ENCODE peak calls at places on chromosome 6, in six cellular contexts. Z, J, T, I, Q and L are unnamed samples. For H3K4me1, the result is how much of the 10 kb centered on the place peaks cover.

GRCh38 chr6:131766631-131767030 is 41.2 kb upstream of the ENPP1 start:
- DNase-seq in Z (no peak), J (no peak), T (no peak), I (no peak), Q (no peak), L (no peak)

GRCh38 chr6:24522090-24522820 is 27.5 kb downstream of the ALDH5A1 start:
- DNase-seq in Z (no peak), J (no peak), T (no peak), I (no peak), Q (no peak), L (no peak)

GRCh38 chr6:71238351-71238750 is 50.3 kb upstream of the OGFRL1 start:
- DNase-seq in Z (no peak), J (no peak), T (no peak), I (no peak), Q (no peak), L (no peak)

GRCh38 chr6:44943541-44943940 is 384.6 kb upstream of the RUNX2 start:
- DNase-seq in Z (no peak), J (no peak), T (no peak), I (no peak), Q (no peak), L (no peak)

GRCh38 chr6:168120390-168121307 is 41.6 kb upstream of the FRMD1 start:
- DNase-seq in Z (no peak), J (no peak), T (peak), I (no peak), Q (no peak), L (no peak)

GRCh38 chr6:144797881-144798589 is 512.9 kb downstream of the UTRN start:
- DNase-seq in Z (no peak), J (no peak), T (no peak), I (no peak), Q (peak), L (no peak)

GRCh38 chr6:21769405-21769851 is 175.9 kb downstream of the SOX4 start:
- DNase-seq in Z (peak), J (no peak), T (peak), I (no peak), Q (no peak), L (peak)

GRCh38 chr6:138036111-138036510 is 71.1 kb downstream of the PERP start:
- DNase-seq in Z (no peak), J (no peak), T (peak), I (no peak), Q (no peak), L (no peak)

GRCh38 chr6:133764011-133764812 is 124.7 kb upstream of the TCF21 start:
- DNase-seq in Z (no peak), J (no peak), T (no peak), I (no peak), Q (no peak), L (no peak)

GRCh38 chr6:28225056-28225834 is at the start of gene ZSCAN9:
- DNase-seq in Z (peak), J (peak), T (peak), I (peak), Q (peak), L (peak)

GRCh38 chr6:129598244-129599187 is 111.5 kb downstream of the ARHGAP18 start:
- DNase-seq in Z (no peak), J (no peak), T (no peak), I (no peak), Q (peak), L (peak)

GRCh38 chr6:170291271-170292110 is 613 bp upstream of the DLL1 start:
- DNase-seq in Z (no peak), J (peak), T (peak), I (peak), Q (no peak), L (no peak)

GRCh38 chr6:101401792-101402617 is 8.5 kb downstream of the GRIK2 start:
- DNase-seq in Z (no peak), J (no peak), T (peak), I (no peak), Q (no peak), L (peak)

GRCh38 chr6:30742316-30743098 is at the start of gene FLOT1:
- DNase-seq in Z (peak), J (peak), T (peak), I (peak), Q (peak), L (peak)

GRCh38 chr6:30740540-30740870 is 2.0 kb downstream of the FLOT1 start:
- DNase-seq in Z (no peak), J (no peak), T (no peak), I (no peak), Q (no peak), L (no peak)

GRCh38 chr6:30740993-30741784 is 1.3 kb downstream of the FLOT1 start:
- DNase-seq in Z (no peak), J (no peak), T (no peak), I (no peak), Q (no peak), L (no peak)

GRCh38 chr6:30743099-30744053 is 889 bp upstream of the FLOT1 start:
- DNase-seq in Z (no peak), J (no peak), T (no peak), I (peak), Q (no peak), L (no peak)

DNA sequence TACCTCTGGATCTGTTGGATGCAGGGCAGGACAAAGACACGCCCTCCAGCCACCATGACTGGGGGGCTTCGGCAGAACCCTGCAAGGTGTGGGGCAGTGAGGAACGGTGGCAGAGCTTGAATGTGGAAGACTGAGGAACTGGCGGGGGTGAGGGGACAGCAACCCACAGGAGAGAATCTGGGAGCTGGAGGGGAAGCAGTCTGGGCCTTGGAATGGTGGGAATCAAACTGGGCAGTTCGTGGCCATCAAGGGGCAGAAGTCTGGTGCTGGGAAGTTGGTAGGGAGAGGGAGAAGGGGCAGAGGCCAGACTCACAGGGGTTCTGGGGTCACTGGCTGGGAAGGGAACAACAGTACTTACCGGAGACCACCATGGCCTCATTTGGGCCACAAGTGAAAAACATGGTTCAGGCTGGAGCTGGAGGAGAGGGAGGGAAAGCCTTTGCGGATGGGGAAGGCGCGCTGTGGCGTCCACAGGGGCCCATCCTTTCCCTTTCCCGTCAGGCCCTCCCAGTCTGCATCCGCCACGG is 635 bp downstream of the FLOT1 start:
- DNase-seq in Z (no peak), J (no peak), T (no peak), I (no peak), Q (no peak), L (no peak)
- H3K4me1 ChIP-seq in Z (under half), J (under half), T (under half), I (half or more), Q (half or more), L (under half)

GRCh38 chr6:158413028-158413427 is 100.8 kb downstream of the TULP4 start:
- DNase-seq in Z (no peak), J (no peak), T (no peak), I (no peak), Q (no peak), L (no peak)
- H3K4me1 ChIP-seq in Z (under half), J (under half), T (under half), I (under half), Q (under half), L (under half)

DNA sequence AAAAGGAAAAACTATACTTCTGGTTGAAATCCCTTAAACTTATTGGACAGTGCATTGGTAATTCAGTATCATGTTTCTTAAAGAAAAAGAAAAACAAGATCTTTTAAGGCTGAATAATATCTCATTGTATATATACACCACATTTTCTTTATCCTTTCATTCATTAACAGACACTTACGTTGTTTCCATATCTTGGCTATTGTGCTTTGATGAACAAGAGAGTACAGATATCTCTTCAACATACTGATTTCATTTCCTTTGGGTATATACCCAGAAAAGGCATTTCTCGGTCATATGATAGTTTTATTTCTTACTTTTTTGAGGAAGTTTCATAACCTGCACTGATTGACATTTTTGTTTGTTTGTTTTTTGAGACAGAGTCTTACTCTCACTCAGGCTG is 281.5 kb downstream of the SLC35F1 start:
- DNase-seq in Z (no peak), J (no peak), T (no peak), I (no peak), Q (no peak), L (no peak)
- H3K4me1 ChIP-seq in Z (under half), J (under half), T (under half), I (under half), Q (under half), L (under half)

DNA sequence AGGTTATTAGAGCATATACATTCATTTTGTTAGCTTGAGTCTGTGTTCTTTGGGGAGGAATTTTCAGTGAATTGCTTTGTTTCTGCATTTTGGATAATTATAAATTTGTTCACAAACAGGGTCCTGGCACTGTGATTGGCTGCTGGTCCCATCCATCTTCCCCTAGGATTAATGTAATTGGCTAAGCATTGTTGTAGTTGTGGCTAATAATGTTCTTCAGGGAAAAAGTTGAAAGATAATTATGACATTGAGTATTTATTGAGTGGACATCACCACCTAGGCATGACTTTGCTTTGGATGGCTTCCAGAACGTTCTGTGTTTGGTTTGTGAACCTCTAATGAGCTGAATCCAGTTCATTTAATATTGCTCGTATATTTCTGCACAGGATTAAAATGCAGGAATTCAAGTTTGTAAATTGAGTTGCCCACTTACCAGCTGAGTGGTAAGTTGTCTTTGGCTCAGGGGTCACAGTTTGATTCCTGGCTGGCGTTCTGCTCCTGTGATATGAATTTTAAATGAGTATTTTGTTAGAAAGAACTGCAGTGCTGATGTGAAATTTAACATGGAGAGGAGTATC is 55.1 kb downstream of the ARID1B start:
- DNase-seq in Z (no peak), J (no peak), T (no peak), I (no peak), Q (peak), L (no peak)
- H3K4me1 ChIP-seq in Z (under half), J (under half), T (under half), I (under half), Q (under half), L (under half)

GRCh38 chr6:36350082-36350481 is 13.4 kb upstream of the BNIP5 start:
- DNase-seq in Z (no peak), J (no peak), T (no peak), I (no peak), Q (no peak), L (no peak)

GRCh38 chr6:36350681-36351091 is 14.0 kb upstream of the BNIP5 start:
- DNase-seq in Z (no peak), J (peak), T (no peak), I (no peak), Q (no peak), L (no peak)

GRCh38 chr6:36353411-36353915 is 16.8 kb upstream of the BNIP5 start:
- DNase-seq in Z (no peak), J (no peak), T (no peak), I (no peak), Q (no peak), L (no peak)

GRCh38 chr6:36351152-36351571 is 14.5 kb upstream of the BNIP5 start:
- DNase-seq in Z (no peak), J (no peak), T (no peak), I (no peak), Q (no peak), L (no peak)

GRCh38 chr6:36352477-36353157 is 15.9 kb upstream of the BNIP5 start:
- DNase-seq in Z (no peak), J (no peak), T (no peak), I (no peak), Q (no peak), L (no peak)
- H3K4me1 ChIP-seq in Z (under half), J (under half), T (under half), I (under half), Q (under half), L (under half)

DNA sequence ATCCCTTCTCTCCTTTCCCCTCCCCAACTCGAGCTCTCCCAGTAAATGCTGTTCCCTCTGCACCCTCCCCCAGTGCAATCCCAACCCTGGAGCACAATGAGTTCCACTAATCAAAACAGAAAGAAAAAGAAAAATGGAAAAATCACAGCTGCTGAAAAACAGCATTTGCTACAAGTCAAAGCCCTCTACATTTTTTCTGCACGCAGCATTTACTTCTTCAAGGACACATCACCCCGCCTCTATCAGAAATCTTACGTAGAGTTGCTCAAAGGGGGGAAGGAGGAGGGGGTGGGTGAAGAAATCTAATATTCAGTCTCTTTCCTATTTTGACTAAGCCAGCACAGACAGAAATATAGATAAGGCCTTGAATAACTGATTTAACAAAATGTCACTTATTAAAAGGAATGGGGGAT is 10.7 kb downstream of the TRERF1 start:
- DNase-seq in Z (no peak), J (no peak), T (no peak), I (no peak), Q (no peak), L (peak)
- H3K4me1 ChIP-seq in Z (under half), J (under half), T (under half), I (under half), Q (under half), L (under half)

GRCh38 chr6:17703256-17703694 is 3.5 kb downstream of the NUP153 start:
- DNase-seq in Z (no peak), J (no peak), T (no peak), I (no peak), Q (no peak), L (no peak)
- H3K4me1 ChIP-seq in Z (under half), J (under half), T (under half), I (under half), Q (under half), L (under half)

DNA sequence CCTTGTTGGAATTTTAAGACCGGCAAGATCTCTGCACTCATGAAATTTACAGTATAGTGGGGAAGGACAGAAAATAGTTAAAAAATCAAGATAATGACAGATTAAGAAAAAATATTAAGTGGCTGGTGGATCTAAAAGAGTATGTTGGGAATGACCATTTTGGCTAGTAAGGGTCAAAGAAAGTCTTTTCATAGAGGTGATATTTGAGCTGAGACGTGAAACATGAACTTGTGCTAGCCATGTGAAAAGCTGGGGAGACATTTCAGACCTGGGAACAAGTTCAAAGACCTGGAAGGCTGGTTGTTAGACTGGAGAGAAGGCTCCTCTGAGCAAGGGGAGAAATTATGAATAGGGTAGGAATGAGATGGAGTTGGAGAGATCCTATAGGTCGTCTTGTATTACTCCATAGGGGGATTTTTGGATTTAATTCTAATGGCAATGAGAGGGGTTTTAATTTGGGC is 4.7 kb downstream of the BICRAL start:
- DNase-seq in Z (no peak), J (no peak), T (no peak), I (no peak), Q (no peak), L (no peak)
- H3K4me1 ChIP-seq in Z (under half), J (under half), T (under half), I (half or more), Q (under half), L (under half)